ENCODE peak calls at places on chromosomes 2 and 18, in seven cellular contexts. G, D, U, E, V, S and T are unnamed samples.

GRCh38 chr18:78899241-78899640 is 80.4 kb upstream of the SALL3 start:
- DNase-seq in G (no peak), D (no peak), U (no peak), E (no peak), V (no peak), S (no peak), T (no peak)

GRCh38 chr2:220165401-220165800 is 538.0 kb downstream of the SLC4A3 start:
- DNase-seq in G (no peak), D (no peak), U (peak; percentile 52), E (no peak), V (no peak), S (peak; percentile 59), T (peak; percentile 53)

GRCh38 chr2:222982909-222983265 is 69.1 kb upstream of the KCNE4 start:
- DNase-seq in G (no peak), D (no peak), U (no peak), E (no peak), V (no peak), S (no peak), T (no peak)

GRCh38 chr18:3655637-3656050 is 205.7 kb downstream of the TGIF1 start:
- DNase-seq in G (no peak), D (no peak), U (no peak), E (no peak), V (no peak), S (no peak), T (no peak)

GRCh38 chr2:74516070-74516633 is 1.9 kb downstream of the TLX2 start:
- DNase-seq in G (peak; percentile 74), D (peak; percentile 67), U (peak; percentile 67), E (peak; percentile 75), V (peak; percentile 68), S (peak; percentile 95), T (no peak)

GRCh38 chr2:55157474-55157884 is 74.6 kb downstream of the CLHC1 start:
- DNase-seq in G (no peak), D (no peak), U (no peak), E (no peak), V (no peak), S (no peak), T (no peak)

GRCh38 chr2:239292956-239293355 is 107.9 kb downstream of the HDAC4 start:
- DNase-seq in G (no peak), D (no peak), U (no peak), E (peak; percentile 67), V (no peak), S (no peak), T (no peak)

GRCh38 chr18:46268662-46269061 is 164.5 kb downstream of the HAUS1 start:
- DNase-seq in G (no peak), D (peak; percentile 71), U (no peak), E (no peak), V (no peak), S (no peak), T (no peak)

GRCh38 chr2:168649562-168649961 is 152.9 kb upstream of the NOSTRIN start:
- DNase-seq in G (no peak), D (no peak), U (no peak), E (no peak), V (no peak), S (peak; percentile 42), T (no peak)

GRCh38 chr18:2532797-2533196 is 38.5 kb downstream of the METTL4 start:
- DNase-seq in G (no peak), D (no peak), U (no peak), E (no peak), V (no peak), S (no peak), T (no peak)

GRCh38 chr2:36450466-36451196 is 95.1 kb downstream of the CRIM1 start:
- DNase-seq in G (no peak), D (no peak), U (no peak), E (no peak), V (peak; percentile 80), S (no peak), T (no peak)

GRCh38 chr2:74004212-74005182 is 19.8 kb downstream of the TET3 start:
- DNase-seq in G (no peak), D (no peak), U (no peak), E (no peak), V (no peak), S (no peak), T (no peak)

DNA sequence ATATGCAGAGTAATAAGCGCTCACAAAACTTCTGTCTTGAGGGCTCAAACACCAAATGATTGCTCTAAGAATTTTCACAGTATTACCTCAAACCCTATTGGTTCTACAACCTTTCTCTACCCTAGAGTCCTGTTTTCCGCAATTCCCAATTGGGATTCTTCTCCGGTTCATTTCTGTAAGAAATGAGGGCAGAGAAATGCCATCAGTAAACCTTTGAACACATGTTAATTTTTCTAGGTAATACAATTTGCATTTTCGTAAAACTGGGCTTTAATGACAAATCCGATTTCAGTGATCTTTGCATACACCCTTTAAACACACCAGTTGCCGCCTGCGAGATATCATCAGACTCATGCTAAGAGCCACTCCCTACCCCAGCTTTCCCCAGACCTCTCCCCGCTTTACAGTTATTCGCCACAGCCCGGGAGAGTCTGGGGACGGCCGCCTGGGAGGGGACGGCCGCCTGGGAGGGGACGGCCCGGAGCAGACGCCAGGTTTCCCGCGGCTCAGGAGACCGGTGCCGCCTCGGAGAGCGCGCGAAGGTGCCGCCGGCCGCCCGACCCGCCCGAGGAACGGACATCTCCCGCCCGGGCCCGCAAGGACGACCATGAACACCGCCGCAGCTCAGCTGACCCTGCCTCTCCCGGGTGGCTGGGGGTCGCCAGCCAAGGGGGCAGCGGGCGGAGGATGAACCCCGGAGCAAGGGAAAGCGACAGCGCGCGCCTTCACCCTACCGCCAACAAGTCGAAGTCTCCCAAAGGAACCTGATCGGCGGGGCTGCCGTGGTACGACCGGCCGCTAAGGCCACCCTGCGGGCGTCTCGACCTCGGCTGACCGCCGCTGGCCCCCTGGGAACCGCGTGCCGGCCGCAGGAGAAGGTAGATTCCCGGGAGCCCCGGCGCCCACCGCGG is 463 bp downstream of the SMC6 start:
- DNase-seq in G (peak; percentile 75), D (peak; percentile 54), U (peak; percentile 52), E (peak; percentile 66), V (peak; percentile 30), S (peak; percentile 70), T (peak; percentile 23)
- H3K4me1 ChIP-seq in G (peaks cover 20% of the 10 kb centered on the region), D (peaks cover 9% of the 10 kb centered on the region), U (no peaks in the 10 kb centered on the region), E (no peaks in the 10 kb centered on the region), V (peaks cover 13% of the 10 kb centered on the region), S (peaks cover 55% of the 10 kb centered on the region), T (no peaks in the 10 kb centered on the region)

DNA sequence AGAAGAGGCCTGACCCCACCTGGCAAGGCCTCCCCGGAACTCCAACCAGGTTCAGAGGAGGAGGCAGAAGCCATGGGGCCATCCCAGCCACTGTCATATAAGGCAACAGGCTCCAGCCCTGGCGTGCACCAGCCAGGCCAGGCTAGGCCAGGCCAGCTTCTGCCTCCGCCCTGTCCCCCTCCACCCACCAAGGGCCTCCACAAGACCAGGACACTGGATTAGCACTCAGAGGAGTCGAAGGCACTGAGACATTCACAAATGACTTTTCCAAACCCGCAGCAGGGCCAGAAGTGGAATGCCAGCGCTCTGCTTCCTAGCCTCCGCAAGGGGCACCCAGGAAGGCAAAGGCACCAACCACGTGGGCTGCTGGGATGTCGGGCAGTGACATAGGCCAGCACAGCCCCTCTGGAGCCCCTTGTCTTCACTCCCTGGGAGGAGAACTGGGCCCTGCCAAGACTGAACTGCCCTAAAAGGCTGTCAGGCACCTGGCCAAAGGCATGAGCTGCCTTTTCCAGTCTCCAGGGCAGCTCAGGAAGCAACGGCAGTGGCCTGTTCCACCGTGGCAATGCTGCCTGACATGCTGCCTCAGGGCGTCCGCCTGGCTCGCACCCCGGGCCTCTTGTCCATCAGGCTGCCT is 37.6 kb upstream of the SEMA4C start:
- DNase-seq in G (peak; percentile 65), D (peak; percentile 94), U (no peak), E (peak; percentile 97), V (peak; percentile 63), S (peak; percentile 65), T (peak; percentile 84)
- H3K27ac ChIP-seq in G (peak overlapping the region; percentile 59), D (peak overlapping the region; percentile 95), U (peak overlapping the region; percentile 55), E (peak overlapping the region; percentile 93), V (peak overlapping the region; percentile 94), S (no peak overlapping the region), T (peak overlapping the region; percentile 88)

DNA sequence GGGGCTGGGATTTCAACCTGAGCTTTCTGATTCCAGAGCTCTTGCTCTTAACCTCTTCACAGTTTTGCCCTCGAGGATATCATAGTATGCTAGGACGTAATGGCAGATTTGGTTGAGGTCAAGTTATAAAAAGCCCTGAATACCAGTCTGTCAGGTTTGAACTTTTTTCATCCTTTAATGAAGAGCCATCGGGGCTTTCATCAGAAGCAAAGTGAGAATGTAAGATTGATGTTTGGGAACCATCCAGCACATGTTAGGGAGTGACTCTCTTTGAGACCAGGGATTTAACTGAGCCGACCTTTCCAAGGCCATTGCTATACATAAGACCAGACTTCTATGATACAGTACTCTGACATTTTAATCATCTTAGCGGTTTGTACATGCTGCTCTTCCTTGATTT is 142.5 kb downstream of the TTC27 start:
- DNase-seq in G (no peak), D (no peak), U (no peak), E (no peak), V (no peak), S (no peak), T (no peak)
- H3K27me3 ChIP-seq in G (no peaks in the 10 kb centered on the region), D (no peaks in the 10 kb centered on the region), U (no peaks in the 10 kb centered on the region), E (no peaks in the 10 kb centered on the region), V (no peaks in the 10 kb centered on the region), S (no peaks in the 10 kb centered on the region), T (no peaks in the 10 kb centered on the region)

GRCh38 chr2:238238766-238239551 is 879 bp downstream of the HES6 start:
- DNase-seq in G (peak; percentile 63), D (no peak), U (no peak), E (peak; percentile 72), V (no peak), S (peak; percentile 56), T (no peak)
- H3K4me1 ChIP-seq in G (peaks cover 13% of the 10 kb centered on the region), D (peaks cover 9% of the 10 kb centered on the region), U (peaks cover 17% of the 10 kb centered on the region), E (no peaks in the 10 kb centered on the region), V (no peaks in the 10 kb centered on the region), S (peaks cover 7% of the 10 kb centered on the region), T (peaks cover 19% of the 10 kb centered on the region)